ENCODE peak calls at places on chromosomes 1 and 21, in nine cellular contexts. F, T, Z, Y, C, E, I, B and J are unnamed samples. For H3K4me1, the result is how much of the 10 kb centered on the place peaks cover.

GRCh38 chr1:199079994-199080393 is 441.2 kb downstream of the PTPRC start:
- DNase-seq in Z (no peak), Y (no peak), I (no peak), F (no peak), E (no peak), C (no peak), B (no peak), T (no peak), J (no peak)

GRCh38 chr1:1528639-1529267 is 11.7 kb downstream of the TMEM240 start:
- DNase-seq in C (no peak), T (no peak), B (no peak), Y (no peak), Z (no peak), E (no peak), F (no peak), I (no peak), J (no peak)

GRCh38 chr21:46562472-46562871 is 42.4 kb downstream of the S100B start:
- DNase-seq in Z (no peak), T (no peak), F (no peak), Y (no peak), E (peak), I (no peak), B (no peak), C (no peak), J (no peak)

GRCh38 chr1:40017951-40018575 is 22.5 kb upstream of the CAP1 start:
- DNase-seq in T (no peak), Y (no peak), C (peak), B (no peak), Z (no peak), E (no peak), I (no peak), F (no peak), J (no peak)

GRCh38 chr1:221394011-221394544 is 347.8 kb downstream of the DUSP10 start:
- DNase-seq in Z (peak), T (no peak), F (no peak), B (no peak), C (no peak), Y (no peak), I (no peak), E (no peak), J (no peak)

GRCh38 chr1:204348197-204348596 is 11.5 kb downstream of the PLEKHA6 start:
- DNase-seq in T (no peak), E (no peak), B (no peak), Y (no peak), C (no peak), F (no peak), Z (no peak), I (peak), J (no peak)

GRCh38 chr1:19310720-19311502 is 1.0 kb downstream of the AKR7A2 start:
- DNase-seq in I (no peak), B (no peak), Y (no peak), C (no peak), Z (peak), T (no peak), E (no peak), F (no peak), J (no peak)

GRCh38 chr1:1021860-1022259 is 1.9 kb downstream of the AGRN start:
- DNase-seq in T (no peak), Z (peak), B (no peak), I (no peak), Y (no peak), C (no peak), F (peak), E (no peak), J (no peak)

GRCh38 chr1:154803203-154803920 is 66.7 kb downstream of the KCNN3 start:
- DNase-seq in C (no peak), Z (no peak), I (no peak), B (no peak), Y (no peak), E (no peak), T (peak), F (no peak), J (no peak)

GRCh38 chr1:157512036-157512969 is 40.0 kb downstream of the FCRL5 start:
- DNase-seq in I (no peak), E (no peak), T (no peak), C (no peak), B (no peak), F (no peak), Z (no peak), Y (no peak), J (no peak)

GRCh38 chr1:10965621-10966226 is 46.7 kb upstream of the TARDBP start:
- DNase-seq in F (peak), T (peak), C (no peak), B (no peak), I (peak), E (no peak), Y (peak), Z (no peak), J (no peak)

GRCh38 chr1:34927316-34927715 is 2.1 kb downstream of the DLGAP3 start:
- DNase-seq in Z (no peak), T (no peak), Y (no peak), F (no peak), I (no peak), B (no peak), E (no peak), C (no peak), J (no peak)

GRCh38 chr21:28480091-28480869 is 512.4 kb downstream of the LTN1 start:
- DNase-seq in E (no peak), I (no peak), C (no peak), B (no peak), Y (no peak), T (no peak), F (no peak), Z (no peak), J (no peak)

GRCh38 chr1:212293579-212293978 is 8.4 kb downstream of the PPP2R5A start:
- DNase-seq in F (no peak), Z (peak), T (no peak), Y (no peak), C (peak), E (no peak), I (no peak), B (no peak), J (no peak)

GRCh38 chr21:35395728-35396127 is 346.6 kb upstream of the RUNX1 start:
- DNase-seq in T (no peak), Z (peak), F (no peak), B (no peak), E (no peak), C (no peak), Y (no peak), I (no peak), J (no peak)

GRCh38 chr1:67429528-67430357 is 459 bp downstream of the SERBP1 start:
- DNase-seq in B (peak), E (peak), Y (peak), Z (no peak), T (peak), F (peak), C (peak), I (peak), J (peak)

GRCh38 chr1:168121314-168122029 is 15.3 kb downstream of the GPR161 start:
- DNase-seq in Y (peak), B (peak), T (peak), C (no peak), E (peak), I (peak), Z (peak), F (no peak), J (no peak)

GRCh38 chr1:90925928-90926869 is 95.6 kb downstream of the ZNF644 start:
- DNase-seq in F (no peak), B (no peak), C (peak), Z (peak), Y (no peak), E (no peak), T (no peak), I (no peak), J (no peak)

GRCh38 chr1:114154963-114155322 is 1.3 kb upstream of the SYT6 start:
- DNase-seq in F (no peak), B (no peak), Y (no peak), I (no peak), E (no peak), C (peak), T (no peak), Z (no peak), J (no peak)

GRCh38 chr21:34606051-34606450 is 8.9 kb downstream of the RCAN1 start:
- DNase-seq in F (no peak), Z (no peak), B (no peak), T (no peak), Y (no peak), C (no peak), E (no peak), I (no peak), J (no peak)

GRCh38 chr1:29237906-29238600 is 1.7 kb downstream of the PTPRU start:
- DNase-seq in C (peak), F (no peak), Z (no peak), B (peak), T (peak), I (peak), Y (peak), E (peak), J (no peak)

GRCh38 chr1:19481826-19482398 is 3.4 kb downstream of the CAPZB start:
- DNase-seq in I (no peak), E (no peak), T (no peak), B (no peak), F (no peak), Y (no peak), C (peak), Z (no peak), J (no peak)

GRCh38 chr21:46674430-46675007 is 39.0 kb downstream of the PRMT2 start:
- DNase-seq in I (no peak), E (no peak), C (no peak), F (no peak), Z (no peak), Y (no peak), B (no peak), T (no peak), J (no peak)

GRCh38 chr1:113253187-113253966 is 136.9 kb upstream of the MAGI3 start:
- DNase-seq in Y (no peak), T (no peak), Z (no peak), F (no peak), E (no peak), I (no peak), C (no peak), B (peak), J (no peak)

GRCh38 chr1:37258068-37258467 is 216.3 kb upstream of the ZC3H12A start:
- DNase-seq in Y (no peak), E (no peak), C (no peak), T (no peak), I (no peak), F (no peak), B (no peak), Z (no peak), J (no peak)

GRCh38 chr21:32456497-32456918 is 44.0 kb downstream of the EVA1C start:
- DNase-seq in Y (no peak), Z (peak), C (no peak), B (no peak), E (no peak), F (no peak), I (no peak), T (no peak), J (no peak)

GRCh38 chr1:226602186-226603029 is 53.8 kb downstream of the STUM start:
- DNase-seq in E (peak), C (no peak), Y (no peak), I (no peak), F (no peak), Z (peak), T (no peak), B (peak), J (no peak)

GRCh38 chr1:47407481-47407880 is 8.6 kb upstream of the FOXE3 start:
- DNase-seq in T (no peak), Z (peak), F (no peak), I (no peak), B (no peak), E (no peak), Y (no peak), C (no peak), J (no peak)

GRCh38 chr1:10836726-10837125 is 40.3 kb upstream of the CASZ1 start:
- DNase-seq in F (no peak), I (no peak), Z (no peak), B (no peak), T (no peak), E (no peak), Y (no peak), C (peak), J (no peak)

GRCh38 chr1:185474440-185475149 is 157.6 kb upstream of the IVNS1ABP start:
- DNase-seq in F (no peak), Y (no peak), T (no peak), C (no peak), Z (no peak), E (no peak), B (no peak), I (no peak), J (no peak)

GRCh38 chr1:26097696-26098095 is 13.9 kb upstream of the PDIK1L start:
- DNase-seq in C (no peak), Y (no peak), I (no peak), F (no peak), B (no peak), E (no peak), Z (peak), T (no peak), J (no peak)

GRCh38 chr1:118145736-118146135 is 39.3 kb downstream of the SPAG17 start:
- DNase-seq in F (no peak), C (no peak), I (no peak), Y (no peak), T (no peak), B (no peak), E (no peak), Z (peak), J (no peak)

GRCh38 chr1:177185209-177185608 is 14.5 kb downstream of the BRINP2 start:
- DNase-seq in F (no peak), I (no peak), Y (no peak), Z (peak), B (no peak), C (peak), T (no peak), E (no peak), J (no peak)

GRCh38 chr21:45891388-45892155 is 90.0 kb upstream of the COL6A1 start:
- DNase-seq in T (no peak), Y (no peak), E (peak), C (no peak), F (no peak), I (no peak), Z (peak), B (peak), J (no peak)

GRCh38 chr1:29644812-29645211 is 408.5 kb downstream of the PTPRU start:
- DNase-seq in B (no peak), I (no peak), F (no peak), T (no peak), Z (no peak), Y (no peak), E (no peak), C (no peak), J (peak)

GRCh38 chr1:160818207-160818935 is 22.4 kb downstream of the LY9 start:
- DNase-seq in T (no peak), E (no peak), Y (no peak), I (no peak), C (peak), B (no peak), Z (no peak), F (no peak), J (no peak)

GRCh38 chr1:64570267-64570666 is 100.3 kb downstream of the CACHD1 start:
- DNase-seq in C (no peak), Y (no peak), E (no peak), T (no peak), B (no peak), F (no peak), I (no peak), Z (no peak), J (no peak)
- H3K4me1 ChIP-seq in C (half or more), Y (under half), E (under half), T (under half), B (under half), F (under half), I (under half), Z (under half), J (under half)

DNA sequence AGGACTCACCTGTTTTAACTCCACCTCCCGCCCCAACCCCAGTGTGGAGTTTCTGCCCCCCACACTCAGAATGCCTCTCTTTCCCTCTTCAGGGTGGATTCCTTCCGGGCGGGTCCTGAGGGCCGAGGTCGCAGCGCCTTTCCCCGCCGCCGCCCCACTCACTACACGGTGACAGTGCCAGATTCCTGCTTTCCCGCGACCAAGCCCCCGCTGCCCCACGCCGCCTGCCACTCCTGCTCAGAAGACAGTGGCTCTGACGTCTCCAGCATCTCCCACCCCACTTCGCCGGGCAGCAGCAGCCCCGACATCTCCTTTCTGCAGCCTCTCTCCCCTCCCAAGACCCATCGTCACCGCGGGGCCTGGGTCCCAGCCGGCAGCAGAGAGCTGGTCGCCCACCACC is 16.7 kb downstream of the INAVA start:
- DNase-seq in I (no peak), Y (no peak), Z (no peak), B (no peak), F (no peak), C (no peak), T (no peak), E (no peak), J (no peak)
- H3K4me1 ChIP-seq in I (under half), Y (under half), Z (under half), B (under half), F (under half), C (under half), T (under half), E (under half), J (half or more)

GRCh38 chr1:27584453-27584852 is 19.5 kb downstream of the AHDC1 start:
- DNase-seq in Y (no peak), C (no peak), F (no peak), E (no peak), B (no peak), T (no peak), Z (no peak), I (no peak), J (no peak)
- H3K4me1 ChIP-seq in Y (half or more), C (under half), F (under half), E (under half), B (under half), T (under half), Z (under half), I (half or more), J (under half)

GRCh38 chr1:209769171-209769904 is 13.5 kb downstream of the TRAF3IP3 start:
- DNase-seq in B (peak), I (no peak), C (no peak), F (peak), Y (peak), Z (peak), E (peak), T (peak), J (peak)
- H3K4me1 ChIP-seq in B (under half), I (under half), C (under half), F (under half), Y (under half), Z (under half), E (under half), T (under half), J (under half)

GRCh38 chr1:236070753-236071152 is 5.9 kb upstream of the NID1 start:
- DNase-seq in B (no peak), T (no peak), C (no peak), Z (no peak), F (no peak), Y (no peak), E (no peak), I (no peak), J (no peak)
- H3K4me1 ChIP-seq in B (under half), T (under half), C (under half), Z (under half), F (under half), Y (under half), E (under half), I (under half), J (under half)

GRCh38 chr1:206713070-206713469 is 28.4 kb downstream of the MAPKAPK2 start:
- DNase-seq in I (no peak), E (peak), B (no peak), F (no peak), Z (no peak), Y (peak), C (no peak), T (no peak), J (peak)
- H3K4me1 ChIP-seq in I (half or more), E (under half), B (half or more), F (half or more), Z (under half), Y (half or more), C (under half), T (half or more), J (under half)

DNA sequence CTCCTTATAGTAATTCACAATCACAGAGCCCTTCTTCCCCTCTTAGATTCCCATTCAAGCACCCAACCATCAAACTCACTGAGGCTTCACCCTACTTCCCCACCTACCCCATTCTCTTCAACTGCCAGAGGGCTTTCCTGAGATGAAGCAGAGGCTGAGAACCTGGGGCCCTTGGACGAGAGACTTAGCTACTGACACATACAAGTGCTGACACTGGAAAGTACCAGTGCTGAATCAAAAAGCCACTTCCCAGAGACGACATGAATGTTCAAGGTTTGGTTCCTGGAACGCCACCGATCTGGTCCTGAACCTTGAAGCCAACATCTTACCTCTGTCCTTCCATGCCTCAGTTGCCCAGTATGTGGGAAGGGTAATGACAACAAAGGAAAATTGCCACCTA is 16.6 kb upstream of the RAP1A start:
- DNase-seq in F (no peak), T (no peak), Z (no peak), B (no peak), C (no peak), Y (no peak), I (no peak), E (no peak), J (no peak)
- H3K4me1 ChIP-seq in F (half or more), T (under half), Z (under half), B (under half), C (under half), Y (under half), I (under half), E (under half), J (under half)